ENCODE peak calls at places on chromosome 19, in five cellular contexts. J is A549, A is transverse colon, Z is H1, Y is tibial nerve. D is an unnamed sample.
A peak's percentile ranks its signal among the peaks of the same experiment; 100 is the strongest.

GRCh38 chr19:41657157-41657556 is 30.3 kb upstream of the CEACAM4 start:
- DNase-seq in Z (no peak), A (no peak), J (no peak), Y (no peak), D (no peak)

GRCh38 chr19:342801-343421 is 1.7 kb downstream of the MIER2 start:
- DNase-seq in A (peak; percentile 59), J (no peak), Z (no peak), Y (peak; percentile 78), D (peak; percentile 80)

GRCh38 chr19:7932930-7933300 is 7.0 kb upstream of the CTXN1 start:
- DNase-seq in Y (no peak), A (no peak), Z (no peak), J (no peak), D (no peak)

GRCh38 chr19:15437355-15438123 is 12.2 kb downstream of the WIZ start:
- DNase-seq in A (no peak), Z (no peak), J (no peak), Y (no peak), D (no peak)

GRCh38 chr19:56566904-56567273 is 379 bp upstream of the ZNF470 start:
- DNase-seq in Z (no peak), A (peak; percentile 47), Y (peak; percentile 33), J (peak; percentile 66), D (peak; percentile 71)

GRCh38 chr19:51514866-51515481 is 13.4 kb upstream of the SIGLEC12 start:
- DNase-seq in J (peak; percentile 63), Y (no peak), Z (no peak), A (no peak), D (no peak)

GRCh38 chr19:31378404-31378803 is 29.2 kb upstream of the TSHZ3 start:
- DNase-seq in Z (no peak), Y (peak; percentile 24), A (peak; percentile 15), J (peak; percentile 18), D (no peak)

GRCh38 chr19:13207237-13208130 is 57.3 kb downstream of the IER2 start:
- DNase-seq in J (no peak), Y (no peak), A (no peak), Z (peak; percentile 66), D (peak; percentile 74)

GRCh38 chr19:41869374-41869955 is 7.6 kb upstream of the CD79A start:
- DNase-seq in Y (no peak), A (no peak), Z (no peak), J (no peak), D (no peak)

GRCh38 chr19:35533201-35533821 is at the start of gene GAPDHS:
- DNase-seq in Z (peak; percentile 79), A (no peak), Y (no peak), J (no peak), D (no peak)

GRCh38 chr19:16445238-16446107 is 26.3 kb downstream of the EPS15L1 start:
- DNase-seq in Y (no peak), J (no peak), A (peak; percentile 27), Z (no peak), D (no peak)

GRCh38 chr19:5479958-5480357 is 24.7 kb downstream of the ZNRF4 start:
- DNase-seq in Y (no peak), Z (no peak), A (no peak), J (no peak), D (no peak)

GRCh38 chr19:41965127-41965526 is 6.0 kb upstream of the RABAC1 start:
- DNase-seq in A (no peak), J (no peak), Y (no peak), Z (no peak), D (no peak)

GRCh38 chr19:17538684-17539287 is 16.7 kb upstream of the COLGALT1 start:
- DNase-seq in Z (no peak), A (no peak), Y (no peak), J (peak; percentile 17), D (no peak)

GRCh38 chr19:5308471-5309437 is 31.9 kb downstream of the PTPRS start:
- DNase-seq in A (peak; percentile 62), J (no peak), Y (peak; percentile 59), Z (no peak), D (peak; percentile 96)

GRCh38 chr19:50506700-50507099 is 4.3 kb downstream of the JOSD2 start:
- DNase-seq in A (no peak), J (no peak), Z (no peak), Y (no peak), D (no peak)

GRCh38 chr19:36528921-36529518 is 949 bp upstream of the ZNF260 start:
- DNase-seq in J (no peak), A (no peak), Z (peak; percentile 43), Y (no peak), D (no peak)

GRCh38 chr19:13010038-13010991 is 15.0 kb downstream of the NFIX start:
- DNase-seq in Z (peak; percentile 83), A (no peak), Y (peak; percentile 53), J (no peak), D (no peak)

GRCh38 chr19:8209111-8209964 is at the start of gene CERS4:
- DNase-seq in Y (peak; percentile 30), Z (peak; percentile 92), A (peak; percentile 76), J (peak; percentile 25), D (peak; percentile 90)

GRCh38 chr19:58361900-58362271 is 665 bp downstream of the ZNF497 start:
- DNase-seq in Z (no peak), Y (no peak), J (peak; percentile 82), A (peak; percentile 57), D (no peak)

GRCh38 chr19:16897572-16898056 is 8.8 kb downstream of the F2RL3 start:
- DNase-seq in J (no peak), Y (no peak), Z (no peak), A (peak; percentile 47), D (no peak)

GRCh38 chr19:4575267-4575793 is 15.8 kb upstream of the SEMA6B start:
- DNase-seq in J (peak; percentile 94), Y (peak; percentile 64), Z (peak; percentile 76), A (no peak), D (peak; percentile 78)

GRCh38 chr19:17255150-17255621 is 9.4 kb downstream of the USHBP1 start:
- DNase-seq in Y (no peak), Z (no peak), A (no peak), J (no peak), D (no peak)

DNA sequence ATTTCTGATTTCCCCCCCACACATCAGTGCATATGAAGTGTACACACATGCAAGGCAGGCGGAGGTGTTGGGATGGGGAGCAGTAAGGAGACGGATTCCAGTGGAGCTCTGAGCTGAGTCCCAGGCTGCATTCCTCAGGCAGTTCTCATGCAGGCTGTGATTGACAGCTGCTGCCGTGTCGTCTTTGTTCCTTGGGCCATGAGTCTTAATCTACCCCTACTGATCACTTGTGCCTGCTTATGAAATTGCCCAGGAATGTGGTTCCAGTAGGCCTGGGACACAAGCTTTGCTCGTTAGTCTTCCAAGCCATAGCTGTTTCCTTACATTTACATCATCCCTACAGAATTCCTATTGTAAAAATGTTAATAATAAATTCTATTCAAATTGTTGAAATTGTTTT is 1241.9 kb downstream of the UQCRFS1 start:
- DNase-seq in Y (no peak), Z (no peak), A (no peak), J (peak; percentile 17), D (no peak)
- TF ChIP-seq EP300 in Y (no peak), Z (no peak), A (no peak), J (no peak), D (no peak)

DNA sequence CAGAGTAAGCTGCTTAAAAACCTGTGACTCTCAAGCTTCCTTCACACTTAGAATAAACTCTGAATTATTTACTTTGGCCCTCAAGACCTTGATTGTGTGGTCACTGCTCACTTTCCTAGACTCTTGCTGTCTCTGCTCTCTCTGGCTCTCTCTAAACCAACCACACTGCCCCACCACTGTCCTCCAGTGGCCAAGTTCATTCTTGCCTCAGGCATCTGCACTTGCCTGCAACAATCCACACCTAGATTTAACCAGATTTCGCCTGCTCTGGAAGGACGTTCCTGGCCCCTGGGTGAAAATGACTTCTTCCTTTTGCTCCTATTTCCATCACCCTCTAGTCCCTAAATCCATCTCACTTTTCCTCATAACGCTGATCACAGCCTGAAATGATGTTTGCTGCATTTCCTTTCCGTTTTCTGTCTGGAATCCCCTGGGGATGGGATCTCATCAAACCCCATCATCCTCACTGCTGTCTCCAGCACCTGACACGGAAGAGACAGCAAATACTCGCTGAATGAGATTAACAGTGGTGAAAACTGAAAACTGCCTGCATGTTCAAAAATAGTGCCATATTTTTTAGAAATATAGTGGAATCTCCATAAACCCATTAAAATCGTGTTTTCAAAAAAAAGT is 232.6 kb downstream of the UQCRFS1 start:
- DNase-seq in Z (no peak), Y (no peak), A (no peak), J (peak; percentile 20), D (no peak)
- TF ChIP-seq EP300 in Z (no peak), Y (no peak), A (no peak), J (no peak), D (no peak)

DNA sequence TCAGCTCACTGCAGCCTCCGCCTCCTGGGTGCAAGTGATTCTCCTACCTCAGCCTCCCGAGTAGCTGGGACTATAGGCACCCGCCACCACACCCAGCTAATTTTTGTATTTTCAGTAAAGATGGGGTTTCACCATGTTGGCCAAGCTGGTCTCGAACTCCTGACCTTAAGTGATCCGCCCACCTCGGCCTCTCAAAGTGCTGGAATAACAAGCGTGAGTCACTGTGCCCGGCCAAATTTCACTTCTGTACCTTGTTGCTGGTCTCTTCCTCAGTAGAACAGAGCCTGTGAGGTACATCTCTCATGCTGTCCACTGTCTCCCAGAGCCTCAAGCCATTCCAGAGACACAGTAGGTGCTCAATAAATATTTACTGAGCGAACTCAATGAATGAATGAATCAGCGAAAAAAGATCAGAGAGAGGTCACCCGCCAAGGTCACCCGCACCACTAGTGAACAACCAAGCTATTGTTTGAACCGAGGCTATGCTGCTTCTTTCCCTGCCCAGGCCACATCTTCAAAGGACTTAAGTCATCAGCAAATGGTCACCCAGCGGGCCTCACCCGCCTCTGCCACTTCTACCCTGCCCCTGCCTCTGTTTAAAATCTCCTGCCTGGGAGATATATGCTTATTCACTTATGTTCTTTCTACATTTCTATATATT is 9.3 kb downstream of the TMEM143 start:
- DNase-seq in Y (no peak), A (no peak), J (peak; percentile 98), Z (no peak), D (no peak)
- TF ChIP-seq EP300 in Y (no peak), A (no peak), J (peak; percentile 73), Z (no peak), D (no peak)

DNA sequence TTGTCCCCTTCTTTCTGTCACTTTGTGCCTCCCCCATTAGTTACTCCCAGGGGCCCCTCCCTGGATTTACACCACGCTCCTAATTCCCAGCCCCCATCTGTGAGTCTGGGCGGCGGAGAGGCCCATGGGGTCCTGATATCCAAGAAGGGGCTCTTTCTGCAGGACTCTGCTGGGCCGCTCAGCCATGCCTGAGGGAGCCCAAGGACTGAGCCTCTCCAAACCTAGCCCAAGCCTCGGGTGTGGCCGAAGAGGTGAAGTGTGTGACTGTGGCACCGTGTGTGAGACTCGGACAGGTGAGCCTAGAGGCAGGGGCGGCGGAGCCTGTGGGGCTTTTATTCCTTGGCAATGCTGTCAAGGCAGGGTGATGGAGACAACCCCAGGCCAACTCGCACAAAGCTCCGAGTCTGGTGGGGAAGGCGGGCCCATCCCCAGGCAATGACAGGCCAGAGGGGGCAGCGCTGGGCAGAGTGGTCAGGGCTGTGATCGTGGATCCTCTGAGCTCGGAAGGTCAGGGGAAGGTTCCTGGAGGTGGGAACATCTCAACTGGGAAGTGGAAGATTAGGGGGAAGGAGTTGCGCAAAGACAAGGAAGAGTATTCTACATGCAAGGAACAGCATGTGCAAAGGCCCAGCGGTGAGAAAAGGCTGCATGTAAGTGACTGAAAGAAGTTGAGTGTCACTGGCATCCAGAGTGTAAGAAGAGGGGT is 1.6 kb downstream of the PLEKHG2 start:
- DNase-seq in Y (no peak), A (peak; percentile 31), J (peak; percentile 77), Z (peak; percentile 74), D (peak; percentile 81)
- TF ChIP-seq EP300 in Y (peak; percentile 10), A (no peak), J (no peak), Z (no peak), D (no peak)

D was measured in sigmoid colon.